ENCODE peak calls at places on chromosomes 13 and 19, in six cellular contexts. J is NT2/D1; R is activated CD8-positive, alpha-beta T cell treated with anti-CD3 and anti-CD28 coated beads, Interleukin-2, amount 10 ng/mL, durations not matched to agents 7 days and 5 days; V is effector CD4-positive, alpha-beta T cell; T is H54; D is nephron progenitor cell. B is an unnamed sample.

GRCh38 chr13:26517931-26518330 is 39.6 kb upstream of the WASF3 start:
- DNase-seq in J (no peak), R (no peak), D (no peak), T (no peak), V (no peak), B (no peak)

GRCh38 chr13:49213539-49213938 is 6.6 kb upstream of the MLNR start:
- DNase-seq in T (no peak), R (no peak), J (no peak), D (no peak), V (no peak), B (no peak)

GRCh38 chr19:20558011-20558410 is 7.6 kb downstream of the ZNF737 start:
- DNase-seq in T (no peak), J (peak), R (no peak), D (no peak), V (no peak), B (no peak)

GRCh38 chr13:42064259-42064658 is 15.8 kb downstream of the DGKH start:
- DNase-seq in T (no peak), V (no peak), R (no peak), D (no peak), J (no peak), B (no peak)

GRCh38 chr13:105139048-105139379 is 1396.4 kb downstream of the EFNB2 start:
- DNase-seq in T (no peak), J (no peak), V (no peak), R (no peak), D (no peak), B (no peak)

GRCh38 chr19:38216785-38217746 is 7.0 kb downstream of the DPF1 start:
- DNase-seq in D (peak), J (no peak), V (no peak), T (no peak), R (no peak), B (no peak)

GRCh38 chr19:29326849-29327840 is 114.2 kb upstream of the UQCRFS1 start:
- DNase-seq in J (no peak), T (no peak), R (peak), V (no peak), D (no peak), B (no peak)

GRCh38 chr19:17794731-17795494 is at the start of gene B3GNT3:
- DNase-seq in J (no peak), D (peak), T (no peak), R (no peak), V (no peak), B (no peak)

GRCh38 chr13:36432106-36432544 is at the start of gene CCNA1:
- DNase-seq in V (no peak), D (peak), T (peak), R (peak), J (peak), B (no peak)

GRCh38 chr13:112756967-112757758 is 67.3 kb downstream of the ATP11A start:
- DNase-seq in J (no peak), R (no peak), T (no peak), V (no peak), D (no peak), B (no peak)

GRCh38 chr19:49231804-49232203 is 74.2 kb downstream of the TRPM4 start:
- DNase-seq in R (peak), J (no peak), V (no peak), T (no peak), D (no peak), B (no peak)

GRCh38 chr19:28065026-28065425 is 1147.9 kb downstream of the UQCRFS1 start:
- DNase-seq in T (no peak), D (no peak), R (no peak), J (peak), V (no peak), B (no peak)

GRCh38 chr13:75762066-75762937 is 126.2 kb downstream of the LMO7 start:
- DNase-seq in D (no peak), V (no peak), T (no peak), R (peak), J (no peak), B (no peak)

GRCh38 chr13:40963927-40964326 is 55.2 kb downstream of the ELF1 start:
- DNase-seq in T (peak), V (no peak), R (no peak), J (no peak), D (no peak), B (no peak)

GRCh38 chr19:5718032-5718578 is 1.8 kb downstream of the LONP1 start:
- DNase-seq in T (no peak), V (no peak), R (no peak), J (no peak), D (no peak), B (no peak)

GRCh38 chr13:113404723-113405471 is 41.0 kb upstream of the GRTP1 start:
- DNase-seq in R (no peak), J (no peak), D (peak), V (no peak), T (no peak), B (no peak)

GRCh38 chr19:33890569-33890968 is 93.9 kb downstream of the KCTD15 start:
- DNase-seq in T (no peak), R (no peak), V (no peak), J (no peak), D (no peak), B (no peak)

GRCh38 chr13:100724568-100724967 is 50.0 kb upstream of the TMTC4 start:
- DNase-seq in T (no peak), J (no peak), D (no peak), R (no peak), V (no peak), B (no peak)

GRCh38 chr19:44212865-44213346 is 574 bp downstream of the ZNF227 start:
- DNase-seq in T (peak), V (no peak), J (no peak), R (no peak), D (no peak), B (no peak)

GRCh38 chr13:113972451-113973217 is 1.2 kb downstream of the C13orf46 start:
- DNase-seq in J (no peak), R (no peak), V (no peak), D (no peak), T (no peak), B (no peak)

GRCh38 chr13:39577833-39578232 is 25.2 kb downstream of the LHFPL6 start:
- DNase-seq in D (no peak), J (no peak), T (no peak), R (no peak), V (no peak), B (no peak)

GRCh38 chr19:55229789-55230182 is 1.2 kb upstream of the TMEM86B start:
- DNase-seq in T (no peak), V (no peak), D (no peak), R (no peak), J (no peak), B (no peak)

GRCh38 chr19:24062222-24062621 is 24.8 kb upstream of the ZNF254 start:
- DNase-seq in R (no peak), T (no peak), J (no peak), D (no peak), V (no peak), B (no peak)

GRCh38 chr19:46913198-46913851 is 52.5 kb downstream of the ARHGAP35 start:
- DNase-seq in J (no peak), V (no peak), D (no peak), R (no peak), T (no peak), B (no peak)

GRCh38 chr19:18932216-18932841 is 8.7 kb downstream of the HOMER3 start:
- DNase-seq in V (peak), T (no peak), J (peak), D (peak), R (peak), B (peak)

GRCh38 chr13:24502567-24503375 is 9.8 kb downstream of the PARP4 start:
- DNase-seq in J (no peak), D (no peak), V (no peak), R (no peak), T (peak), B (no peak)

GRCh38 chr19:33064778-33065550 is at the start of gene RHPN2:
- DNase-seq in T (peak), V (peak), J (no peak), D (peak), R (peak), B (no peak)

GRCh38 chr19:14632286-14632685 is 42.4 kb downstream of the ADGRE3 start:
- DNase-seq in T (peak), J (peak), D (no peak), V (no peak), R (no peak), B (no peak)

GRCh38 chr19:947707-948533 is 22.1 kb downstream of the ARID3A start:
- DNase-seq in J (no peak), R (no peak), T (no peak), V (no peak), D (no peak), B (no peak)

GRCh38 chr13:98484289-98485219 is 92.4 kb downstream of the STK24 start:
- DNase-seq in J (no peak), T (peak), V (peak), R (peak), D (peak), B (peak)

GRCh38 chr13:34833562-34834182 is 108.4 kb upstream of the NBEA start:
- DNase-seq in T (peak), R (no peak), V (no peak), J (no peak), D (no peak), B (no peak)

GRCh38 chr19:56153507-56153906 is 12.4 kb downstream of the ZNF444 start:
- DNase-seq in D (peak), V (no peak), J (no peak), T (no peak), R (no peak), B (no peak)